ENCODE peak calls at places on chromosomes 11 and 22, in seven cellular contexts. F is H1, Q is SK-N-SH, O is K562, C is GM12892, L is GM12878, H is HepG2. Z is an unnamed sample.
A peak's percentile ranks its signal among the peaks of the same experiment; 100 is the strongest.

GRCh38 chr11:17695454-17696441 is 23.6 kb upstream of the MYOD1 start:
- DNase-seq in F (peak; percentile 54), Q (peak; percentile 51), O (peak; percentile 14), C (no peak), L (no peak), H (no peak), Z (no peak)

GRCh38 chr11:2381494-2382128 is 4.5 kb downstream of the CD81 start:
- DNase-seq in F (no peak), Q (no peak), O (no peak), C (no peak), L (no peak), H (no peak), Z (no peak)

GRCh38 chr11:65420506-65421203 is 1.9 kb upstream of the NEAT1 start:
- DNase-seq in F (no peak), Q (peak; percentile 22), O (no peak), C (no peak), L (no peak), H (no peak), Z (no peak)

GRCh38 chr11:2390871-2391662 is 9.5 kb upstream of the TSSC4 start:
- DNase-seq in F (no peak), Q (no peak), O (peak; percentile 66), C (no peak), L (no peak), H (no peak), Z (no peak)

GRCh38 chr11:123624974-123625373 is 29.4 kb downstream of the SCN3B start:
- DNase-seq in F (no peak), Q (no peak), O (no peak), C (no peak), L (no peak), H (no peak), Z (no peak)

GRCh38 chr22:49571326-49571725 is 256.3 kb downstream of the BRD1 start:
- DNase-seq in F (peak; percentile 28), Q (no peak), O (no peak), C (no peak), L (no peak), H (no peak), Z (no peak)

GRCh38 chr22:39825661-39826102 is 67.9 kb downstream of the ENTHD1 start:
- DNase-seq in F (no peak), Q (no peak), O (no peak), C (no peak), L (peak; percentile 66), H (no peak), Z (no peak)

GRCh38 chr11:31106963-31107576 is 262.5 kb downstream of the DCDC1 start:
- DNase-seq in F (peak; percentile 88), Q (peak; percentile 43), O (peak; percentile 49), C (no peak), L (no peak), H (peak; percentile 50), Z (peak; percentile 17)

GRCh38 chr11:121553806-121554205 is 101.0 kb upstream of the SORL1-AS1 start:
- DNase-seq in F (no peak), Q (no peak), O (no peak), C (no peak), L (no peak), H (peak; percentile 91), Z (no peak)

GRCh38 chr11:8671651-8672062 is 10.8 kb downstream of the TRIM66 start:
- DNase-seq in F (no peak), Q (no peak), O (no peak), C (no peak), L (no peak), H (no peak), Z (no peak)

GRCh38 chr11:35682230-35683195 is 19.9 kb downstream of the TRIM44 start:
- DNase-seq in F (no peak), Q (peak; percentile 49), O (no peak), C (no peak), L (no peak), H (no peak), Z (no peak)

GRCh38 chr22:29083576-29084566 is 11.0 kb downstream of the KREMEN1 start:
- DNase-seq in F (no peak), Q (no peak), O (no peak), C (no peak), L (no peak), H (no peak), Z (no peak)

GRCh38 chr11:24511518-24511917 is 14.7 kb downstream of the LUZP2 start:
- DNase-seq in F (no peak), Q (no peak), O (no peak), C (no peak), L (no peak), H (no peak), Z (no peak)

GRCh38 chr11:35042265-35042664 is 96.7 kb upstream of the CD44 start:
- DNase-seq in F (no peak), Q (peak; percentile 20), O (no peak), C (no peak), L (no peak), H (no peak), Z (no peak)

GRCh38 chr11:115168229-115168671 is 336.0 kb downstream of the CADM1 start:
- DNase-seq in F (no peak), Q (peak; percentile 68), O (no peak), C (no peak), L (no peak), H (no peak), Z (no peak)

GRCh38 chr22:44775862-44776261 is 23.5 kb downstream of the ARHGAP8 start:
- DNase-seq in F (no peak), Q (no peak), O (no peak), C (no peak), L (no peak), H (no peak), Z (no peak)

GRCh38 chr11:71339178-71339881 is 87.0 kb upstream of the SHANK2 start:
- DNase-seq in F (no peak), Q (no peak), O (no peak), C (no peak), L (no peak), H (no peak), Z (no peak)

GRCh38 chr11:6061475-6061874 is 30.9 kb upstream of the OR56A1 start:
- DNase-seq in F (no peak), Q (no peak), O (no peak), C (no peak), L (no peak), H (no peak), Z (no peak)

GRCh38 chr22:42286205-42286604 is 15.8 kb upstream of the TCF20 start:
- DNase-seq in F (no peak), Q (no peak), O (no peak), C (no peak), L (no peak), H (no peak), Z (no peak)

GRCh38 chr22:33481550-33481949 is 423.4 kb upstream of the SYN3 start:
- DNase-seq in F (no peak), Q (no peak), O (no peak), C (no peak), L (no peak), H (no peak), Z (no peak)

GRCh38 chr11:75337195-75337654 is 14.2 kb downstream of the ARRB1 start:
- DNase-seq in F (no peak), Q (no peak), O (no peak), C (no peak), L (no peak), H (no peak), Z (no peak)

GRCh38 chr11:67996622-67997459 is 7.1 kb downstream of the UNC93B1 start:
- DNase-seq in F (peak; percentile 99), Q (peak; percentile 71), O (peak; percentile 95), C (peak; percentile 40), L (no peak), H (no peak), Z (no peak)

GRCh38 chr11:107018902-107019493 is 722 bp upstream of the GUCY1A2 start:
- DNase-seq in F (peak; percentile 83), Q (peak; percentile 46), O (no peak), C (peak; percentile 13), L (no peak), H (peak; percentile 20), Z (peak; percentile 13)

GRCh38 chr11:12274056-12274455 is 103.3 kb upstream of the PARVA start:
- DNase-seq in F (no peak), Q (no peak), O (no peak), C (no peak), L (no peak), H (no peak), Z (no peak)

GRCh38 chr11:73350908-73351636 is 25.1 kb upstream of the RELT start:
- DNase-seq in F (peak; percentile 63), Q (peak; percentile 90), O (peak; percentile 86), C (peak; percentile 78), L (no peak), H (peak; percentile 40), Z (peak; percentile 82)

GRCh38 chr11:86106916-86107315 is 38.0 kb upstream of the PICALM start:
- DNase-seq in F (no peak), Q (no peak), O (no peak), C (no peak), L (no peak), H (no peak), Z (no peak)

GRCh38 chr11:17014774-17015638 is 792 bp upstream of the PLEKHA7 start:
- DNase-seq in F (peak; percentile 72), Q (peak; percentile 82), O (peak; percentile 25), C (peak; percentile 37), L (no peak), H (peak; percentile 65), Z (peak; percentile 55)

DNA sequence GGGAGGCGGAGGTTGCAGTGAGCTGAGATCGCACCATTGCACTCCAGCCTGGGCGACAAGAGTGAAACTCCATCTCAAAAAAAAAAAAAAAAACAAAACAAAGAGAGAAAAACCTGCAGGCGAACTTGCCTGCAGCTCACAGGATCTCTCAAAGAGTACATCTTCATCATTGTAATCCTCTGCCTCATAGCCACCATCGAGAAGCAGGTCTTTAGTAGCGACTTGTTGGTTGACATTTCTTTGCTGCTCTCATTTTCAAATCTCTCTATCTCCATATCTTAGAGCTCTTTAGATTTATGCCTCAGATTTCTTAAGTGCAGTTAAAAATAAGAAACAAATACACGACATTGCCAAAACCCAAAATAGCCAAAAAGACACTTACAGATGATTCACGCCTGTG is 14.7 kb downstream of the FAM227A start:
- DNase-seq in F (no peak), Q (no peak), O (no peak), C (no peak), L (no peak), H (no peak), Z (no peak)
- TF ChIP-seq TAF1 in F (no peak), Q (no peak), O (no peak), C (no peak), L (no peak), H (no peak), Z (no peak)

GRCh38 chr11:124882339-124883071 is 15.2 kb downstream of the ROBO4 start:
- DNase-seq in F (no peak), Q (no peak), O (no peak), C (no peak), L (no peak), H (peak; percentile 89), Z (no peak)
- TF ChIP-seq POLR2AphosphoS5 in F (no peak), Q (no peak), O (no peak), C (no peak), L (no peak), H (no peak), Z (no peak)

GRCh38 chr11:103528046-103528445 is 418.8 kb downstream of the DYNC2H1 start:
- DNase-seq in F (no peak), Q (no peak), O (no peak), C (no peak), L (no peak), H (no peak), Z (no peak)
- TF ChIP-seq TAF1 in F (no peak), Q (no peak), O (no peak), C (no peak), L (no peak), H (no peak), Z (no peak)

DNA sequence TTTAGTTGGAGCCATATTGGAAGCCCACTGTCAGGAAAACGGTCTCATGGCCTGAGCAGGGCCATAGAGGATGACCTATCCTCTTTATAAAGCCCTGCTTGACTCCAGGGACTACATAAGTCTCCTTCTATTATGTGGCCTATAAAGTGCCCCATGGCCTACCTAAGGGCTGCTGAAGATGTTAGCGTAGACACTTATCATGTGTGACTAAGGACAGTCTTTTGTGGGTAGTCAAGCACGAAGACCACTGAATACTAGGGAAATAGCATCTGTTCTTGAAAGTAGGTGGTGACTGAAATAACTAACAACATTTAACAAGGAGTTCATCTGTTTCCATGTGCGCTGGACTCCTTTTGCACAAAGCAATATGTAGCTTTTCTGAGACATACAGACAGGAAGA is 117.1 kb downstream of the SWAP70 start:
- DNase-seq in F (no peak), Q (no peak), O (no peak), C (no peak), L (no peak), H (no peak), Z (no peak)
- TF ChIP-seq POLR2AphosphoS5 in F (no peak), Q (no peak), O (no peak), C (no peak), L (no peak), H (no peak), Z (no peak)

Z was measured in GM12891.